ENCODE peak calls at places on chromosomes 4 and X, in four cellular contexts. W is CD4-positive, alpha-beta T cell; Q is tibial artery; U is colonic mucosa. K is an unnamed sample.
A peak's percentile ranks its signal among the peaks of the same experiment; 100 is the strongest.

GRCh38 chr4:182246401-182247205 is 3.4 kb downstream of the TENM3 start:
- DNase-seq in W (no peak), U (no peak), Q (no peak), K (peak; percentile 92)

GRCh38 chr4:140150886-140151699 is 2.9 kb downstream of the MAML3 start:
- DNase-seq in Q (peak; percentile 96), W (peak; percentile 59), U (peak; percentile 94), K (peak; percentile 55)

GRCh38 chrX:38206542-38206941 is 14.1 kb downstream of the SRPX start:
- DNase-seq in Q (no peak), W (no peak), U (no peak), K (no peak)

GRCh38 chrX:15391850-15392249 is 7.6 kb upstream of the VEGFD start:
- DNase-seq in Q (no peak), U (no peak), W (no peak), K (no peak)

GRCh38 chr4:132642196-132642817 is 506.8 kb upstream of the PCDH10 start:
- DNase-seq in W (no peak), U (no peak), Q (no peak), K (no peak)

GRCh38 chr4:95304898-95305297 is 243.9 kb downstream of the UNC5C start:
- DNase-seq in U (no peak), Q (no peak), W (no peak), K (no peak)

GRCh38 chr4:109414938-109415337 is 18.7 kb upstream of the SEC24B start:
- DNase-seq in Q (no peak), W (no peak), U (no peak), K (no peak)

GRCh38 chr4:178271386-178271785 is 829.1 kb upstream of the AGA start:
- DNase-seq in W (no peak), Q (no peak), U (no peak), K (no peak)

GRCh38 chr4:150297861-150298474 is 219.7 kb downstream of the DCLK2 start:
- DNase-seq in Q (no peak), W (no peak), U (peak; percentile 53), K (no peak)

GRCh38 chrX:103688949-103689348 is 2.5 kb upstream of the MORF4L2 start:
- DNase-seq in W (no peak), Q (no peak), U (no peak), K (peak; percentile 10)

GRCh38 chr4:123446791-123447474 is 50.3 kb downstream of the SPRY1 start:
- DNase-seq in W (no peak), U (no peak), Q (no peak), K (no peak)

GRCh38 chr4:182339246-182339645 is 96.0 kb downstream of the TENM3 start:
- DNase-seq in Q (no peak), W (no peak), U (no peak), K (no peak)

GRCh38 chr4:182126567-182126966 is 116.6 kb upstream of the TENM3 start:
- DNase-seq in W (no peak), Q (no peak), U (no peak), K (no peak)

GRCh38 chr4:5968246-5968645 is 50.0 kb downstream of the C4orf50 start:
- DNase-seq in W (no peak), Q (peak; percentile 42), U (no peak), K (no peak)

GRCh38 chr4:20384456-20384855 is 132.8 kb downstream of the SLIT2 start:
- DNase-seq in U (no peak), W (no peak), Q (no peak), K (no peak)

GRCh38 chr4:129240816-129241215 is 144.9 kb downstream of the C4orf33 start:
- DNase-seq in Q (no peak), U (no peak), W (no peak), K (no peak)

GRCh38 chrX:23904096-23904495 is 3.6 kb downstream of the APOO start:
- DNase-seq in U (no peak), W (no peak), Q (no peak), K (no peak)

GRCh38 chr4:73704314-73705055 is 35.9 kb upstream of the CXCL8 start:
- DNase-seq in U (peak; percentile 46), W (no peak), Q (peak; percentile 85), K (no peak)

GRCh38 chr4:90586799-90587198 is 459.6 kb downstream of the CCSER1 start:
- DNase-seq in W (no peak), U (no peak), Q (no peak), K (no peak)

GRCh38 chrX:153909024-153909979 is 4.8 kb downstream of the AVPR2 start:
- DNase-seq in W (no peak), Q (no peak), U (no peak), K (no peak)

GRCh38 chr4:7335363-7336066 is 99.2 kb downstream of the PSAPL1 start:
- DNase-seq in U (peak; percentile 55), Q (peak; percentile 73), W (peak; percentile 4), K (no peak)

GRCh38 chr4:35548921-35549320 is 695.4 kb downstream of the ARAP2 start:
- DNase-seq in U (no peak), Q (no peak), W (no peak), K (no peak)

GRCh38 chr4:7608043-7608442 is 173.3 kb upstream of the PSAPL1 start:
- DNase-seq in U (no peak), W (no peak), Q (no peak), K (no peak)

GRCh38 chr4:126991965-126992364 is 640.8 kb upstream of the INTU start:
- DNase-seq in W (no peak), Q (no peak), U (no peak), K (no peak)

GRCh38 chrX:68571292-68572256 is 72.7 kb downstream of the YIPF6 start:
- DNase-seq in W (no peak), Q (no peak), U (no peak), K (peak; percentile 8)

GRCh38 chrX:131650637-131651410 is 107.0 kb downstream of the OR13H1 start:
- DNase-seq in W (no peak), U (no peak), Q (no peak), K (no peak)

GRCh38 chrX:119288890-119289393 is 52.9 kb downstream of the PGRMC1 start:
- DNase-seq in Q (no peak), U (no peak), W (no peak), K (no peak)

GRCh38 chr4:866761-867390 is 40.9 kb upstream of the CPLX1 start:
- DNase-seq in Q (no peak), U (no peak), W (no peak), K (peak; percentile 22)

GRCh38 chrX:152897216-152898144 is at the start of gene ZNF185:
- DNase-seq in U (peak; percentile 72), Q (no peak), W (no peak), K (no peak)

GRCh38 chrX:131987252-131987651 is 35.9 kb upstream of the STK26 start:
- DNase-seq in U (no peak), W (peak; percentile 1), Q (no peak), K (no peak)

GRCh38 chr4:82005153-82005552 is 368.6 kb downstream of the HNRNPD start:
- DNase-seq in U (no peak), Q (no peak), W (no peak), K (no peak)

DNA sequence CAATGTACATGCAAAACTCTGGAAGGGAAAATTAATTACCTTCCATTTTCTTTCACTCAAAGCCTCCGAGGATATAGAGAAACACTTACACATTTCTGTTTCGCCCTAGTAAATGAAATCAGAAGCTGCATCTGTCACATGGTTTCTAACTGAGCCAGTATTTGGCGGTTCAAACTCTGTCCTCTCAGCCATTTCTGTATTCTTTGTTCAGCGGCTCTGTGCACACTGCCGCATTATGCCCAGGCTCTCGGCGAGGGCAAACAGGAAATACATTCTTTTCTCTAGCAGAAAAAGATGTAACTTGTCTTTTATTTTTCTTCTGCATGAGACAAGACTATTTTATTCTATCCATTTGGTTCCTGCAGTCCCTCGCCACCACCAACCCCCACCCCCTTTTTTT is 71.4 kb upstream of the GPM6B start:
- DNase-seq in Q (no peak), W (no peak), U (no peak), K (peak; percentile 33)
- H3K27ac ChIP-seq in Q (no peak overlapping the region), W (no peak overlapping the region), U (no peak overlapping the region), K (peak overlapping the region; percentile 92)

GRCh38 chr4:86872135-86872534 is 20.1 kb downstream of the C4orf36 start:
- DNase-seq in W (no peak), Q (no peak), U (no peak), K (no peak)
- H3K27ac ChIP-seq in W (no peak overlapping the region), Q (no peak overlapping the region), U (no peak overlapping the region), K (no peak overlapping the region)

DNA sequence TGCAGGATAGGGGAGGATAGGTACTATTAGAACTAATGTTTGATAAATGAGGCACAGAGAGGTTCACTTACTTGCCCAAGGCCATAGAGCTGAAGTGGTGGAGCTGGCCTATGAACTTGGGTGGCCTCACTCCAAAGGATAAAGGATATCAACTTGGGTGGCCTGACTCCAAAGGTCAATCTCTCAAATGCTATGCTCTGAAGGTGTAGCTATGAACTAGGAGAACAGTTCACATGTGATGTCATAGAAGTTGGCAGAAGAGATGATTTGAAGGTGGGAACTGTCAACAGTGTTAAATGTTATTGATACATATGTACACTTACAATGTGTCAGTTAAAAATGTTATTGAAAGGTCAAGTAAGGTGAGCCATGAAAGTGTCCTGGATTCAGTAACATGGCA is 6.2 kb upstream of the CHST7 start:
- DNase-seq in Q (no peak), W (no peak), U (no peak), K (no peak)
- H3K27ac ChIP-seq in Q (no peak overlapping the region), W (no peak overlapping the region), U (no peak overlapping the region), K (no peak overlapping the region)

DNA sequence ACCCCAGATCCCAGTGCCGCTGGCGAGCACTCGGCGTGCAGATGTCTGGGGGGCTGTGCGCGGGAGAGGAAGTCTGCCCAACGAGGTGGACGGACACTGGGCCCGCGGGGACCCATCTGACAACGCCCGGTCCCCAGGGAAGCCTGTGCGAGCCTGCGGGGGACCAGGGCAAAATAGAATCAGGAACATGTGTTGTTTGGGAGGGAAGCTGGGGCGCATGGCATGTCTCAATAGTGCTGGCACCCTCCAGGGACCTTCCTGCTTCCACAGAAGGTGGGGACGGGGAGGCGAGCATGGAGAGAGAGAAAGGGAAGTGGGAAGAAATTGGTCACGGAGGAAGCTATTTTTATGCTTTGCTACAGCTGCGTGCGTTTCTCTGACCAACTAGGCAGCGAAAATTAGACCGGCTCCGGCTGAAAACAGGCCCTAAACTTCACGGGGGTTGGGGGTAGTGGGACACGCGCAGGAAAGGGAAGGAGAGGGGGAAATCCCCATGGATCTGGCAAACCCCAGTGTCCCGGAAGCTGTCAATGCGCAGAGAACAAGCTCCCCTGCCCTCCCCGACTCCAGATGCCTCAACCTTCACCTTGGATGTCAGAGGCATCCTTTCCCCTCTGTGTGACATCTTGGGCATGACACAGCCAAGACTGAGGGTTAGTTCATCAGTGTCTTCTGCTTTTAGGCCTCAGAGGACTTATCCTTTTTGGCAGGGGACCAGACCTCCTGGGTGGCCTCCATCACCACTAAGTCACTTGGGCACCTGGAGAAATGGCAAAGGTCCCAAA is 169.8 kb upstream of the BCOR start:
- DNase-seq in Q (peak; percentile 76), W (no peak), U (no peak), K (no peak)
- H3K27ac ChIP-seq in Q (peak overlapping the region; percentile 89), W (no peak overlapping the region), U (no peak overlapping the region), K (no peak overlapping the region)

GRCh38 chr4:145887241-145887964 is 51.2 kb downstream of the ZNF827 start:
- DNase-seq in U (no peak), Q (no peak), W (no peak), K (no peak)
- H3K27ac ChIP-seq in U (no peak overlapping the region), Q (peak overlapping the region; percentile 68), W (no peak overlapping the region), K (no peak overlapping the region)

K was measured in caudate nucleus.